ENCODE peak calls at places on chromosome 18, in eight cellular contexts. D, F, H, X, E, T, M and L are unnamed samples.

GRCh38 chr18:56162316-56162715 is 476.1 kb downstream of the TXNL1 start:
- ATAC-seq in D (no peak), F (peak; percentile 55), H (no peak), X (no peak), E (no peak), T (no peak), M (peak; percentile 82), L (no peak)

GRCh38 chr18:21112140-21112473 is 494 bp upstream of the ROCK1 start:
- ATAC-seq in D (peak; percentile 34), F (peak; percentile 31), H (peak; percentile 27), X (no peak), E (peak; percentile 50), T (peak; percentile 46), M (peak; percentile 55), L (peak; percentile 54)

GRCh38 chr18:48412339-48412929 is 3.3 kb upstream of the ZBTB7C start:
- ATAC-seq in D (peak; percentile 36), F (no peak), H (peak; percentile 52), X (peak; percentile 10), E (peak; percentile 48), T (peak; percentile 25), M (no peak), L (no peak)

GRCh38 chr18:55275042-55275897 is 312.7 kb downstream of the TCF4 start:
- ATAC-seq in D (no peak), F (peak; percentile 61), H (peak; percentile 49), X (peak; percentile 61), E (peak; percentile 86), T (peak; percentile 95), M (peak; percentile 58), L (peak; percentile 49)

GRCh38 chr18:2534906-2535305 is 36.4 kb downstream of the METTL4 start:
- ATAC-seq in D (no peak), F (no peak), H (no peak), X (no peak), E (no peak), T (no peak), M (no peak), L (no peak)

GRCh38 chr18:8332286-8332685 is 277.0 kb upstream of the RAB12 start:
- ATAC-seq in D (no peak), F (no peak), H (no peak), X (no peak), E (no peak), T (no peak), M (no peak), L (no peak)

GRCh38 chr18:45890606-45891005 is 65.1 kb downstream of the SIGLEC15 start:
- ATAC-seq in D (no peak), F (no peak), H (no peak), X (no peak), E (peak; percentile 46), T (no peak), M (peak; percentile 49), L (no peak)

GRCh38 chr18:35328868-35329267 is 15.4 kb downstream of the ZNF24 start:
- ATAC-seq in D (no peak), F (no peak), H (no peak), X (no peak), E (no peak), T (no peak), M (no peak), L (no peak)

GRCh38 chr18:79302120-79302519 is 93.6 kb upstream of the NFATC1 start:
- ATAC-seq in D (no peak), F (peak; percentile 34), H (no peak), X (no peak), E (peak; percentile 52), T (no peak), M (no peak), L (no peak)

GRCh38 chr18:32138332-32138731 is 46.7 kb downstream of the RNF138 start:
- ATAC-seq in D (peak; percentile 65), F (no peak), H (peak; percentile 90), X (no peak), E (no peak), T (no peak), M (no peak), L (no peak)

GRCh38 chr18:26290388-26290787 is 64.1 kb downstream of the TAF4B start:
- ATAC-seq in D (no peak), F (no peak), H (no peak), X (no peak), E (no peak), T (no peak), M (no peak), L (no peak)

GRCh38 chr18:13493725-13494124 is 232.6 kb downstream of the FAM210A start:
- ATAC-seq in D (no peak), F (peak; percentile 34), H (no peak), X (no peak), E (no peak), T (no peak), M (no peak), L (no peak)

GRCh38 chr18:26073742-26074141 is 16.7 kb downstream of the SS18 start:
- ATAC-seq in D (no peak), F (no peak), H (no peak), X (no peak), E (peak; percentile 33), T (no peak), M (no peak), L (no peak)

GRCh38 chr18:36360256-36360909 is 62.9 kb downstream of the FHOD3 start:
- ATAC-seq in D (no peak), F (no peak), H (no peak), X (no peak), E (no peak), T (no peak), M (peak; percentile 9), L (no peak)

GRCh38 chr18:49193896-49194295 is 243.1 kb upstream of the SMAD7 start:
- ATAC-seq in D (no peak), F (no peak), H (no peak), X (no peak), E (no peak), T (no peak), M (no peak), L (no peak)

GRCh38 chr18:52812834-52813233 is 472.8 kb downstream of the DCC start:
- ATAC-seq in D (no peak), F (no peak), H (no peak), X (no peak), E (no peak), T (no peak), M (no peak), L (no peak)

GRCh38 chr18:50622865-50623393 is 63.0 kb downstream of the MAPK4 start:
- ATAC-seq in D (no peak), F (no peak), H (no peak), X (no peak), E (no peak), T (no peak), M (no peak), L (no peak)

GRCh38 chr18:79684283-79684631 is 4.7 kb downstream of the CTDP1 start:
- ATAC-seq in D (no peak), F (no peak), H (no peak), X (no peak), E (no peak), T (no peak), M (peak; percentile 10), L (no peak)

GRCh38 chr18:24840640-24841039 is 380.2 kb downstream of the HRH4 start:
- ATAC-seq in D (no peak), F (no peak), H (no peak), X (no peak), E (no peak), T (no peak), M (no peak), L (no peak)

GRCh38 chr18:35581555-35582309 is at the start of gene GALNT1:
- ATAC-seq in D (no peak), F (peak; percentile 51), H (peak; percentile 64), X (peak; percentile 41), E (peak; percentile 76), T (peak; percentile 48), M (peak; percentile 56), L (peak; percentile 79)

GRCh38 chr18:48034651-48035555 is 104.4 kb upstream of the SMAD2 start:
- ATAC-seq in D (no peak), F (no peak), H (no peak), X (no peak), E (no peak), T (no peak), M (no peak), L (no peak)

GRCh38 chr18:76730901-76731300 is 91.5 kb upstream of the ZNF236 start:
- ATAC-seq in D (no peak), F (no peak), H (no peak), X (no peak), E (no peak), T (no peak), M (no peak), L (no peak)

GRCh38 chr18:22342625-22343024 is 75.1 kb downstream of the CTAGE1 start:
- ATAC-seq in D (peak; percentile 34), F (no peak), H (peak; percentile 80), X (no peak), E (no peak), T (no peak), M (no peak), L (no peak)

GRCh38 chr18:63476666-63477065 is at the start of gene SERPINB5:
- ATAC-seq in D (no peak), F (no peak), H (peak; percentile 57), X (peak; percentile 68), E (no peak), T (no peak), M (no peak), L (no peak)

GRCh38 chr18:76494541-76495403 is at the start of gene ZNF516:
- ATAC-seq in D (peak; percentile 41), F (no peak), H (no peak), X (peak; percentile 4), E (peak; percentile 6), T (no peak), M (no peak), L (peak; percentile 20)

GRCh38 chr18:34651586-34652369 is 58.3 kb upstream of the DTNA start:
- ATAC-seq in D (no peak), F (no peak), H (no peak), X (no peak), E (no peak), T (no peak), M (no peak), L (no peak)

GRCh38 chr18:62437520-62438329 is 85.1 kb upstream of the ZCCHC2 start:
- ATAC-seq in D (no peak), F (peak; percentile 86), H (peak; percentile 67), X (no peak), E (peak; percentile 78), T (peak; percentile 41), M (peak; percentile 73), L (peak; percentile 47)

GRCh38 chr18:32358529-32358928 is 112.2 kb downstream of the GAREM1 start:
- ATAC-seq in D (no peak), F (no peak), H (no peak), X (peak; percentile 41), E (peak; percentile 71), T (no peak), M (peak; percentile 57), L (no peak)

GRCh38 chr18:44041553-44042418 is 638.9 kb upstream of the SETBP1 start:
- ATAC-seq in D (no peak), F (no peak), H (no peak), X (peak; percentile 87), E (no peak), T (no peak), M (no peak), L (no peak)